ENCODE peak calls at places on chromosomes 16 and 17, in seven cellular contexts. N is kidney tubule cell; U is GF-D8; L is A172; S is central memory CD4-positive, alpha-beta T cell; Q is iris pigment epithelial cell; Y is kidney. G is an unnamed sample.

GRCh38 chr16:48499822-48500440 is 110.0 kb downstream of the N4BP1 start:
- DNase-seq in N (peak), U (no peak), L (peak), S (no peak), Q (peak), Y (no peak), G (peak)

GRCh38 chr17:2398655-2399571 is 1.9 kb downstream of the MNT start:
- DNase-seq in N (peak), U (peak), L (peak), S (peak), Q (peak), Y (peak), G (peak)

GRCh38 chr17:58249270-58250133 is 11.1 kb downstream of the LPO start:
- DNase-seq in N (peak), U (peak), L (peak), S (peak), Q (peak), Y (peak), G (peak)

GRCh38 chr16:72295914-72296313 is 124.0 kb upstream of the PMFBP1 start:
- DNase-seq in N (no peak), U (no peak), L (no peak), S (no peak), Q (no peak), Y (no peak), G (no peak)

GRCh38 chr17:55086635-55087058 is 118.1 kb downstream of the STXBP4 start:
- DNase-seq in N (peak), U (peak), L (peak), S (no peak), Q (peak), Y (no peak), G (peak)

GRCh38 chr17:61420128-61420527 is 20.5 kb downstream of the TBX2 start:
- DNase-seq in N (no peak), U (no peak), L (no peak), S (no peak), Q (no peak), Y (no peak), G (no peak)

GRCh38 chr17:46770818-46771600 is 47.5 kb downstream of the WNT3 start:
- DNase-seq in N (peak), U (no peak), L (peak), S (no peak), Q (peak), Y (peak), G (no peak)

GRCh38 chr17:13230908-13231307 is 213.1 kb upstream of the ELAC2 start:
- DNase-seq in N (no peak), U (no peak), L (no peak), S (no peak), Q (no peak), Y (no peak), G (no peak)

GRCh38 chr17:4594406-4595349 is 10.3 kb downstream of the SMTNL2 start:
- DNase-seq in N (no peak), U (no peak), L (no peak), S (no peak), Q (no peak), Y (peak), G (no peak)

GRCh38 chr16:4465977-4466779 is 8.2 kb downstream of the NMRAL1 start:
- DNase-seq in N (no peak), U (no peak), L (no peak), S (peak), Q (no peak), Y (no peak), G (no peak)

GRCh38 chr16:10558746-10559641 is 21.4 kb downstream of the EMP2 start:
- DNase-seq in N (peak), U (no peak), L (peak), S (no peak), Q (no peak), Y (peak), G (peak)

GRCh38 chr16:27230562-27230991 is 27.3 kb downstream of the KDM8 start:
- DNase-seq in N (no peak), U (peak), L (peak), S (peak), Q (no peak), Y (no peak), G (no peak)

GRCh38 chr16:15880909-15881308 is 7.5 kb downstream of the CEP20 start:
- DNase-seq in N (no peak), U (no peak), L (no peak), S (no peak), Q (no peak), Y (no peak), G (no peak)

GRCh38 chr16:7431723-7432122 is 99.1 kb downstream of the RBFOX1 start:
- DNase-seq in N (no peak), U (no peak), L (no peak), S (no peak), Q (no peak), Y (no peak), G (no peak)

GRCh38 chr16:86089341-86089900 is 190.5 kb downstream of the IRF8 start:
- DNase-seq in N (no peak), U (no peak), L (no peak), S (no peak), Q (no peak), Y (peak), G (no peak)

GRCh38 chr17:80195671-80196529 is 24.2 kb downstream of the SGSH start:
- DNase-seq in N (no peak), U (no peak), L (no peak), S (peak), Q (no peak), Y (peak), G (peak)

GRCh38 chr16:49542391-49542891 is 168.8 kb downstream of the C16orf78 start:
- DNase-seq in N (peak), U (no peak), L (peak), S (no peak), Q (no peak), Y (no peak), G (no peak)

GRCh38 chr16:85206472-85207356 is 94.4 kb upstream of the CIBAR2 start:
- DNase-seq in N (no peak), U (no peak), L (no peak), S (no peak), Q (no peak), Y (peak), G (no peak)